ENCODE peak calls at places on chromosomes 16 and 17, in ten cellular contexts. One of them, this sample, is unnamed.

GRCh38 chr17:12627177-12627629 is 38.5 kb upstream of the MYOCD start:
- DNase-seq in activated CD8-positive, alpha-beta T cell treated with anti-CD3 and anti-CD28 coated beads for 36 hours: no peak
- DNase-seq in adrenal gland: peak; percentile 16
- DNase-seq in HFFc6: peak; percentile 98
- DNase-seq in frontal cortex: no peak
- DNase-seq in BJ: peak; percentile 88
- DNase-seq in esophagus muscularis mucosa: no peak
- DNase-seq in transverse colon: no peak
- DNase-seq in glutamatergic neuron: no peak
- DNase-seq in activated effector memory CD4-positive, alpha-beta T cell treated with anti-CD3 and anti-CD28 coated beads, Interleukin-2, amount 50 U/mL, for 16 hours: no peak
- DNase-seq in this sample: peak; percentile 92

GRCh38 chr17:385195-385835 is 32.7 kb upstream of the RPH3AL start:
- DNase-seq in activated CD8-positive, alpha-beta T cell treated with anti-CD3 and anti-CD28 coated beads for 36 hours: peak; percentile 12
- DNase-seq in adrenal gland: peak; percentile 58
- DNase-seq in HFFc6: no peak
- DNase-seq in frontal cortex: no peak
- DNase-seq in BJ: no peak
- DNase-seq in esophagus muscularis mucosa: no peak
- DNase-seq in transverse colon: peak; percentile 42
- DNase-seq in glutamatergic neuron: peak; percentile 78
- DNase-seq in activated effector memory CD4-positive, alpha-beta T cell treated with anti-CD3 and anti-CD28 coated beads, Interleukin-2, amount 50 U/mL, for 16 hours: peak; percentile 66
- DNase-seq in this sample: no peak

GRCh38 chr16:58684001-58684353 is 593 bp downstream of the SLC38A7 start:
- DNase-seq in activated CD8-positive, alpha-beta T cell treated with anti-CD3 and anti-CD28 coated beads for 36 hours: no peak
- DNase-seq in adrenal gland: peak; percentile 55
- DNase-seq in HFFc6: peak; percentile 22
- DNase-seq in frontal cortex: no peak
- DNase-seq in BJ: no peak
- DNase-seq in esophagus muscularis mucosa: no peak
- DNase-seq in transverse colon: no peak
- DNase-seq in glutamatergic neuron: no peak
- DNase-seq in activated effector memory CD4-positive, alpha-beta T cell treated with anti-CD3 and anti-CD28 coated beads, Interleukin-2, amount 50 U/mL, for 16 hours: no peak
- DNase-seq in this sample: no peak

GRCh38 chr17:17778308-17779014 is 58.3 kb downstream of the SREBF1 start:
- DNase-seq in activated CD8-positive, alpha-beta T cell treated with anti-CD3 and anti-CD28 coated beads for 36 hours: no peak
- DNase-seq in adrenal gland: peak; percentile 30
- DNase-seq in HFFc6: no peak
- DNase-seq in frontal cortex: peak; percentile 63
- DNase-seq in BJ: no peak
- DNase-seq in esophagus muscularis mucosa: no peak
- DNase-seq in transverse colon: peak; percentile 63
- DNase-seq in glutamatergic neuron: no peak
- DNase-seq in activated effector memory CD4-positive, alpha-beta T cell treated with anti-CD3 and anti-CD28 coated beads, Interleukin-2, amount 50 U/mL, for 16 hours: no peak
- DNase-seq in this sample: no peak

GRCh38 chr17:8222380-8222629 is 11.9 kb upstream of the AURKB start:
- DNase-seq in activated CD8-positive, alpha-beta T cell treated with anti-CD3 and anti-CD28 coated beads for 36 hours: no peak
- DNase-seq in adrenal gland: no peak
- DNase-seq in HFFc6: no peak
- DNase-seq in frontal cortex: no peak
- DNase-seq in BJ: no peak
- DNase-seq in esophagus muscularis mucosa: no peak
- DNase-seq in transverse colon: no peak
- DNase-seq in glutamatergic neuron: no peak
- DNase-seq in activated effector memory CD4-positive, alpha-beta T cell treated with anti-CD3 and anti-CD28 coated beads, Interleukin-2, amount 50 U/mL, for 16 hours: no peak
- DNase-seq in this sample: no peak

GRCh38 chr17:83133302-83134121 is 54.1 kb downstream of the METRNL start:
- DNase-seq in activated CD8-positive, alpha-beta T cell treated with anti-CD3 and anti-CD28 coated beads for 36 hours: no peak
- DNase-seq in adrenal gland: no peak
- DNase-seq in HFFc6: peak; percentile 71
- DNase-seq in frontal cortex: no peak
- DNase-seq in BJ: no peak
- DNase-seq in esophagus muscularis mucosa: no peak
- DNase-seq in transverse colon: peak; percentile 1
- DNase-seq in glutamatergic neuron: no peak
- DNase-seq in activated effector memory CD4-positive, alpha-beta T cell treated with anti-CD3 and anti-CD28 coated beads, Interleukin-2, amount 50 U/mL, for 16 hours: peak; percentile 27
- DNase-seq in this sample: no peak

GRCh38 chr16:75351183-75351582 is 82.1 kb downstream of the CFDP1 start:
- DNase-seq in activated CD8-positive, alpha-beta T cell treated with anti-CD3 and anti-CD28 coated beads for 36 hours: no peak
- DNase-seq in adrenal gland: no peak
- DNase-seq in HFFc6: peak; percentile 73
- DNase-seq in frontal cortex: no peak
- DNase-seq in BJ: peak; percentile 47
- DNase-seq in esophagus muscularis mucosa: no peak
- DNase-seq in transverse colon: no peak
- DNase-seq in glutamatergic neuron: no peak
- DNase-seq in activated effector memory CD4-positive, alpha-beta T cell treated with anti-CD3 and anti-CD28 coated beads, Interleukin-2, amount 50 U/mL, for 16 hours: no peak
- DNase-seq in this sample: peak; percentile 79

GRCh38 chr16:87581867-87582220 is 20.5 kb upstream of the JPH3 start:
- DNase-seq in activated CD8-positive, alpha-beta T cell treated with anti-CD3 and anti-CD28 coated beads for 36 hours: no peak
- DNase-seq in adrenal gland: peak; percentile 89
- DNase-seq in HFFc6: peak; percentile 96
- DNase-seq in frontal cortex: no peak
- DNase-seq in BJ: peak; percentile 78
- DNase-seq in esophagus muscularis mucosa: peak; percentile 94
- DNase-seq in transverse colon: peak; percentile 60
- DNase-seq in glutamatergic neuron: no peak
- DNase-seq in activated effector memory CD4-positive, alpha-beta T cell treated with anti-CD3 and anti-CD28 coated beads, Interleukin-2, amount 50 U/mL, for 16 hours: no peak
- DNase-seq in this sample: peak; percentile 52

GRCh38 chr17:8160741-8161221 is 2.0 kb downstream of the VAMP2 start:
- DNase-seq in activated CD8-positive, alpha-beta T cell treated with anti-CD3 and anti-CD28 coated beads for 36 hours: peak; percentile 60
- DNase-seq in adrenal gland: no peak
- DNase-seq in HFFc6: no peak
- DNase-seq in frontal cortex: no peak
- DNase-seq in BJ: no peak
- DNase-seq in esophagus muscularis mucosa: no peak
- DNase-seq in transverse colon: no peak
- DNase-seq in glutamatergic neuron: no peak
- DNase-seq in activated effector memory CD4-positive, alpha-beta T cell treated with anti-CD3 and anti-CD28 coated beads, Interleukin-2, amount 50 U/mL, for 16 hours: no peak
- DNase-seq in this sample: no peak

GRCh38 chr16:21560462-21560861 is 38.9 kb upstream of the METTL9 start:
- DNase-seq in activated CD8-positive, alpha-beta T cell treated with anti-CD3 and anti-CD28 coated beads for 36 hours: no peak
- DNase-seq in adrenal gland: no peak
- DNase-seq in HFFc6: no peak
- DNase-seq in frontal cortex: no peak
- DNase-seq in BJ: no peak
- DNase-seq in esophagus muscularis mucosa: no peak
- DNase-seq in transverse colon: peak; percentile 5
- DNase-seq in glutamatergic neuron: no peak
- DNase-seq in activated effector memory CD4-positive, alpha-beta T cell treated with anti-CD3 and anti-CD28 coated beads, Interleukin-2, amount 50 U/mL, for 16 hours: peak; percentile 9
- DNase-seq in this sample: no peak

GRCh38 chr17:17994271-17994670 is 21.6 kb downstream of the DRC3 start:
- DNase-seq in activated CD8-positive, alpha-beta T cell treated with anti-CD3 and anti-CD28 coated beads for 36 hours: peak; percentile 55
- DNase-seq in adrenal gland: peak; percentile 49
- DNase-seq in HFFc6: no peak
- DNase-seq in frontal cortex: no peak
- DNase-seq in BJ: no peak
- DNase-seq in esophagus muscularis mucosa: no peak
- DNase-seq in transverse colon: no peak
- DNase-seq in glutamatergic neuron: peak; percentile 48
- DNase-seq in activated effector memory CD4-positive, alpha-beta T cell treated with anti-CD3 and anti-CD28 coated beads, Interleukin-2, amount 50 U/mL, for 16 hours: no peak
- DNase-seq in this sample: no peak

GRCh38 chr17:18156171-18156975 is 27.3 kb upstream of the ALKBH5 start:
- DNase-seq in activated CD8-positive, alpha-beta T cell treated with anti-CD3 and anti-CD28 coated beads for 36 hours: no peak
- DNase-seq in adrenal gland: no peak
- DNase-seq in HFFc6: no peak
- DNase-seq in frontal cortex: no peak
- DNase-seq in BJ: no peak
- DNase-seq in esophagus muscularis mucosa: no peak
- DNase-seq in transverse colon: no peak
- DNase-seq in glutamatergic neuron: no peak
- DNase-seq in activated effector memory CD4-positive, alpha-beta T cell treated with anti-CD3 and anti-CD28 coated beads, Interleukin-2, amount 50 U/mL, for 16 hours: no peak
- DNase-seq in this sample: no peak